ENCODE peak calls at places on chromosomes 6 and 20, in six cellular contexts. One of them, this sample, is unnamed. For H3K36me3, the result is how much of the 10 kb centered on the place peaks cover.

GRCh38 chr6:89412071-89413005 is at the start of gene RRAGD:
- DNase-seq in mucosa of descending colon: peak
- DNase-seq in gastrocnemius medialis: peak
- DNase-seq in pancreas: peak
- DNase-seq in heart right ventricle: peak
- DNase-seq in psoas muscle: peak
- DNase-seq in this sample: peak

GRCh38 chr6:1581120-1581991 is 28.4 kb upstream of the FOXC1 start:
- DNase-seq in mucosa of descending colon: no peak
- DNase-seq in psoas muscle: no peak
- DNase-seq in heart right ventricle: no peak
- DNase-seq in pancreas: no peak
- DNase-seq in gastrocnemius medialis: no peak
- DNase-seq in this sample: no peak

GRCh38 chr6:23031986-23032385 is 462.6 kb downstream of the HDGFL1 start:
- DNase-seq in psoas muscle: no peak
- DNase-seq in mucosa of descending colon: no peak
- DNase-seq in heart right ventricle: no peak
- DNase-seq in pancreas: no peak
- DNase-seq in gastrocnemius medialis: no peak
- DNase-seq in this sample: no peak

GRCh38 chr6:1390071-1390804 is 862 bp downstream of the FOXF2 start:
- DNase-seq in heart right ventricle: no peak
- DNase-seq in mucosa of descending colon: no peak
- DNase-seq in gastrocnemius medialis: no peak
- DNase-seq in pancreas: no peak
- DNase-seq in psoas muscle: no peak
- DNase-seq in this sample: no peak

GRCh38 chr20:24337074-24337473 is 132.4 kb upstream of the SYNDIG1 start:
- DNase-seq in heart right ventricle: no peak
- DNase-seq in pancreas: no peak
- DNase-seq in mucosa of descending colon: no peak
- DNase-seq in psoas muscle: no peak
- DNase-seq in gastrocnemius medialis: no peak
- DNase-seq in this sample: no peak

GRCh38 chr20:45963059-45964011 is 8.7 kb downstream of the ZNF335 start:
- DNase-seq in psoas muscle: no peak
- DNase-seq in pancreas: no peak
- DNase-seq in mucosa of descending colon: peak
- DNase-seq in gastrocnemius medialis: no peak
- DNase-seq in heart right ventricle: no peak
- DNase-seq in this sample: no peak

GRCh38 chr20:5191829-5192569 is 65.2 kb downstream of the CDS2 start:
- DNase-seq in psoas muscle: no peak
- DNase-seq in mucosa of descending colon: peak
- DNase-seq in pancreas: no peak
- DNase-seq in gastrocnemius medialis: no peak
- DNase-seq in heart right ventricle: no peak
- DNase-seq in this sample: peak

GRCh38 chr6:3280091-3280490 is 21.3 kb downstream of the PSMG4 start:
- DNase-seq in heart right ventricle: no peak
- DNase-seq in psoas muscle: no peak
- DNase-seq in pancreas: peak
- DNase-seq in mucosa of descending colon: no peak
- DNase-seq in gastrocnemius medialis: no peak
- DNase-seq in this sample: no peak

GRCh38 chr6:20582586-20583446 is 48.6 kb downstream of the CDKAL1 start:
- DNase-seq in pancreas: no peak
- DNase-seq in gastrocnemius medialis: no peak
- DNase-seq in mucosa of descending colon: no peak
- DNase-seq in heart right ventricle: no peak
- DNase-seq in psoas muscle: no peak
- DNase-seq in this sample: no peak

GRCh38 chr6:108582618-108583017 is 21.9 kb downstream of the FOXO3 start:
- DNase-seq in mucosa of descending colon: no peak
- DNase-seq in gastrocnemius medialis: no peak
- DNase-seq in pancreas: no peak
- DNase-seq in psoas muscle: no peak
- DNase-seq in heart right ventricle: no peak
- DNase-seq in this sample: no peak

GRCh38 chr20:38935285-38935684 is 9.1 kb downstream of the FAM83D start:
- DNase-seq in psoas muscle: no peak
- DNase-seq in heart right ventricle: no peak
- DNase-seq in mucosa of descending colon: no peak
- DNase-seq in gastrocnemius medialis: no peak
- DNase-seq in pancreas: no peak
- DNase-seq in this sample: no peak

GRCh38 chr20:46087161-46087560 is 2.6 kb downstream of the NCOA5 start:
- DNase-seq in mucosa of descending colon: peak
- DNase-seq in heart right ventricle: no peak
- DNase-seq in gastrocnemius medialis: no peak
- DNase-seq in psoas muscle: no peak
- DNase-seq in pancreas: no peak
- DNase-seq in this sample: no peak

GRCh38 chr20:50453533-50453932 is 56.6 kb upstream of the PTPN1 start:
- DNase-seq in gastrocnemius medialis: no peak
- DNase-seq in psoas muscle: no peak
- DNase-seq in pancreas: no peak
- DNase-seq in mucosa of descending colon: no peak
- DNase-seq in heart right ventricle: no peak
- DNase-seq in this sample: no peak

GRCh38 chr20:50459124-50459918 is 50.9 kb upstream of the PTPN1 start:
- DNase-seq in gastrocnemius medialis: no peak
- DNase-seq in heart right ventricle: no peak
- DNase-seq in mucosa of descending colon: no peak
- DNase-seq in psoas muscle: no peak
- DNase-seq in pancreas: no peak
- DNase-seq in this sample: no peak

GRCh38 chr20:50460115-50460607 is 50.0 kb upstream of the PTPN1 start:
- DNase-seq in pancreas: no peak
- DNase-seq in psoas muscle: no peak
- DNase-seq in heart right ventricle: no peak
- DNase-seq in gastrocnemius medialis: no peak
- DNase-seq in mucosa of descending colon: no peak
- DNase-seq in this sample: no peak

GRCh38 chr20:50455656-50456451 is 54.3 kb upstream of the PTPN1 start:
- DNase-seq in heart right ventricle: peak
- DNase-seq in gastrocnemius medialis: no peak
- DNase-seq in pancreas: no peak
- DNase-seq in psoas muscle: no peak
- DNase-seq in mucosa of descending colon: no peak
- DNase-seq in this sample: no peak

GRCh38 chr20:50456452-50457324 is 53.5 kb upstream of the PTPN1 start:
- DNase-seq in heart right ventricle: no peak
- DNase-seq in mucosa of descending colon: no peak
- DNase-seq in gastrocnemius medialis: no peak
- DNase-seq in pancreas: no peak
- DNase-seq in psoas muscle: no peak
- DNase-seq in this sample: no peak
- TF ChIP-seq CTCF in heart right ventricle: no peak
- TF ChIP-seq CTCF in mucosa of descending colon: no peak
- TF ChIP-seq CTCF in gastrocnemius medialis: no peak
- TF ChIP-seq CTCF in pancreas: no peak
- TF ChIP-seq CTCF in psoas muscle: no peak
- TF ChIP-seq CTCF in this sample: peak

DNA sequence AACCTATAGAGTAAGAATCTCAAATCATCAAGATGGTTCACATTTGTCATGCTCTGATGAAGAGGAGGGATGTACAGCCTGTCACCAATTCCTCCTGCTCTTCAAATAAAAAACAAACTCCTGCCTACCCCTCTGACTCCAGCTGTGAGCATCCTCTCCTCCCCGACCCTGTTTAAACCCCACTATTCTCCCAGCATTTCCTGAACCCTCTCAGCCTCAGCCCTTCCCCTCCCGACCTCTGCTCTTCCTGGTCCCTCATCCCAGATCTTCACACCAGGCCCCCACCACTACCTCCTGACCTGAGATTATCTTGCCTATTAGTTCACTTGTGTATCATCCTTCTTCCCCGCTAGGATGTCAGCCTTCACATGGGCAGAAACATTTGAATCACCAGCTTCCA is 75.8 kb downstream of the ZMYND8 start:
- DNase-seq in mucosa of descending colon: no peak
- DNase-seq in heart right ventricle: no peak
- DNase-seq in pancreas: no peak
- DNase-seq in gastrocnemius medialis: no peak
- DNase-seq in psoas muscle: no peak
- DNase-seq in this sample: no peak
- H3K36me3 ChIP-seq in mucosa of descending colon: under half
- H3K36me3 ChIP-seq in heart right ventricle: half or more
- H3K36me3 ChIP-seq in pancreas: under half
- H3K36me3 ChIP-seq in gastrocnemius medialis: under half
- H3K36me3 ChIP-seq in psoas muscle: under half
- H3K36me3 ChIP-seq in this sample: under half

DNA sequence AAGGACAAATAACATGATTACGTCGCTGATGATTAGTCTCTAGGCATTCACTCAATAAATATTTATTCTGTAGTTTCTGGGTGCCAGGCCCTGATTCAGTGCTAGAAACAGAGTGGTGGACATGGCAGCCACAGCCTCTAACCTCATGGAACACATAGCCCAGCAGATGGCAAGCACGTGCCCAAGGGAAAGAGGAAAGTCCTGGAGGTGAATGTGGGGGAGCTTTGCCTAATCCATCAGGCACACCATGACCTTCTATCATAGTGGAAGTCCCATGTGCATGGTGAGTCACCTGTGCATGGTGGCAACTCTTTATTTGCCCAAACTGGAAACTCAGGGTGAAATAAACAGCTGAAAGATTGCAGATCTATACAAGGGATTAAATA is 143.0 kb upstream of the TNFAIP3 start:
- DNase-seq in pancreas: no peak
- DNase-seq in psoas muscle: no peak
- DNase-seq in heart right ventricle: no peak
- DNase-seq in mucosa of descending colon: no peak
- DNase-seq in gastrocnemius medialis: no peak
- DNase-seq in this sample: no peak
- TF ChIP-seq CTCF in pancreas: no peak
- TF ChIP-seq CTCF in psoas muscle: no peak
- TF ChIP-seq CTCF in heart right ventricle: no peak
- TF ChIP-seq CTCF in mucosa of descending colon: no peak
- TF ChIP-seq CTCF in gastrocnemius medialis: no peak
- TF ChIP-seq CTCF in this sample: no peak

DNA sequence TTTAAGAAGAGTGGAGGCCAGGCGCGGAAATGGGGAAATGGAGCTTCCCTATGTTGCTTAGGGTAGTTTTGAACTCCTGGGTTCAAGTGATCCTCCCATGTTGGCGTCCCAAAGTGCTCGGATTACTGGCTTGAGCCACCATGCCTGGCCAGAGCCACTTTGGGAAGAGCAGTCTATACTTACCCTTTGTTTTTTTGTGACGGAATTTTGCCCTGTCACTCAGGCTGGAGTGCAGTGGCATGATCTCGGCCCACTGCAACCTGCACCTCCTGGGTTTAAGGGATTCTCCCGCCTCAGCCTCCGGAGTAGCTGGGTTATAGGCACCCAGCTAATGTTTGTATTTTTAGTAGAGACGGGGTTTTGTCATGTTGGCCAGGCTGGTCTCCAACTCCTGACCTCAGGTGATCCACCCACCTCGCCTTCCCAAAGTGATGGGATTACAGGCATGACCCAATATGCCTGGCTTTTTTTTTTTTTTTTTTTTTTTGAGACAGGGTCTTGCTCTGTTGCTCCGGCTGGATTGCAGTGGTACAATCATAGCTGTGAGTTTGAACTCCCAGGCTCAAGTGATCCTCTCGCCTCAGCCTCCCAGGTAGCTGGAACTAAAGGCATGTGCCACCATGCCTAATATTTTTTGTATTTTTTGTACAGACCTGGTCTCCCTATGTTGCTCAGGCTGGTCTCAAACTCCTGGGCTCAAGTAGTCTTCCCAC is 18.0 kb downstream of the PPP1R10 start:
- DNase-seq in psoas muscle: no peak
- DNase-seq in mucosa of descending colon: no peak
- DNase-seq in heart right ventricle: no peak
- DNase-seq in pancreas: no peak
- DNase-seq in gastrocnemius medialis: no peak
- DNase-seq in this sample: no peak
- H3K36me3 ChIP-seq in psoas muscle: under half
- H3K36me3 ChIP-seq in mucosa of descending colon: under half
- H3K36me3 ChIP-seq in heart right ventricle: half or more
- H3K36me3 ChIP-seq in pancreas: under half
- H3K36me3 ChIP-seq in gastrocnemius medialis: under half
- H3K36me3 ChIP-seq in this sample: under half

GRCh38 chr6:8059129-8059528 is 5.1 kb downstream of the BLOC1S5 start:
- DNase-seq in pancreas: no peak
- DNase-seq in psoas muscle: no peak
- DNase-seq in mucosa of descending colon: no peak
- DNase-seq in heart right ventricle: no peak
- DNase-seq in gastrocnemius medialis: no peak
- DNase-seq in this sample: no peak
- TF ChIP-seq CTCF in pancreas: no peak
- TF ChIP-seq CTCF in psoas muscle: peak
- TF ChIP-seq CTCF in mucosa of descending colon: no peak
- TF ChIP-seq CTCF in heart right ventricle: no peak
- TF ChIP-seq CTCF in gastrocnemius medialis: peak
- TF ChIP-seq CTCF in this sample: peak